ENCODE peak calls at places on chromosomes 11 and 22, in nine cellular contexts. H is A549, D is cardiac fibroblast, K is RWPE1, U is non-pigmented ciliary epithelial cell, S is activated T-cell treated with anti-CD3 and anti-CD28 coated beads for 24 hours, J is aorta, Y is IMR-90, T is hepatic stellate cell. O is an unnamed sample.

GRCh38 chr11:27211370-27212127 is 151.5 kb downstream of the CCDC34 start:
- DNase-seq in H (no peak), U (no peak), D (peak; percentile 25), K (no peak), Y (no peak), J (no peak), S (no peak), T (no peak), O (no peak)

GRCh38 chr11:43576834-43577521 is 103.6 kb upstream of the HSD17B12 start:
- DNase-seq in J (peak; percentile 55), U (no peak), D (peak; percentile 62), Y (peak; percentile 49), H (peak; percentile 66), S (no peak), T (no peak), K (peak; percentile 67), O (peak; percentile 32)

GRCh38 chr11:2092956-2093412 is 46.2 kb downstream of the IGF2 start:
- DNase-seq in D (peak; percentile 79), Y (peak; percentile 10), S (peak; percentile 27), K (peak; percentile 86), H (no peak), U (no peak), J (peak; percentile 76), T (peak; percentile 61), O (peak; percentile 88)

GRCh38 chr11:79414644-79415317 is 26.0 kb downstream of the TENM4 start:
- DNase-seq in J (peak; percentile 76), T (peak; percentile 53), U (no peak), S (no peak), Y (peak; percentile 81), K (peak; percentile 69), H (no peak), D (peak; percentile 75), O (peak; percentile 79)

GRCh38 chr11:47378011-47378835 is at the start of gene SPI1:
- DNase-seq in D (no peak), S (no peak), K (no peak), T (no peak), J (peak; percentile 91), Y (no peak), H (no peak), U (no peak), O (no peak)

GRCh38 chr11:68118753-68119448 is 2.3 kb downstream of the CHKA start:
- DNase-seq in S (no peak), D (no peak), K (no peak), Y (peak; percentile 38), T (no peak), H (no peak), U (no peak), J (no peak), O (no peak)

GRCh38 chr11:62677709-62678108 is 1.2 kb downstream of the UBXN1 start:
- DNase-seq in H (no peak), K (no peak), D (no peak), T (no peak), S (no peak), U (no peak), Y (no peak), J (no peak), O (no peak)

GRCh38 chr22:42720263-42721044 is at the start of gene A4GALT:
- DNase-seq in U (no peak), D (no peak), H (no peak), J (no peak), T (no peak), K (peak; percentile 13), Y (no peak), S (no peak), O (no peak)

GRCh38 chr22:11627436-11627797 is 3900.6 kb upstream of the OR11H1 start:
- DNase-seq in U (no peak), S (no peak), H (no peak), Y (no peak), T (no peak), J (no peak), D (no peak), K (no peak), O (no peak)

GRCh38 chr11:75820636-75821035 is 5.6 kb downstream of the UVRAG start:
- DNase-seq in D (peak; percentile 59), Y (peak; percentile 62), U (no peak), K (no peak), T (no peak), J (no peak), H (no peak), S (no peak), O (peak; percentile 70)

GRCh38 chr22:29139965-29140782 is 65.5 kb upstream of the EMID1 start:
- DNase-seq in K (no peak), Y (peak; percentile 58), T (no peak), U (no peak), S (no peak), H (no peak), D (peak; percentile 39), J (no peak), O (no peak)

GRCh38 chr22:30025187-30025586 is 55.1 kb upstream of the HORMAD2 start:
- DNase-seq in K (no peak), T (no peak), D (no peak), S (no peak), H (no peak), Y (no peak), U (no peak), J (no peak), O (no peak)

GRCh38 chr11:88363566-88364169 is 26.1 kb upstream of the CTSC start:
- DNase-seq in K (peak; percentile 25), D (peak; percentile 68), S (no peak), U (no peak), J (no peak), H (no peak), Y (peak; percentile 34), T (no peak), O (peak; percentile 75)

GRCh38 chr22:42919199-42919598 is 62.1 kb upstream of the ARFGAP3 start:
- DNase-seq in J (no peak), Y (no peak), S (no peak), U (no peak), H (peak; percentile 43), T (peak; percentile 43), D (peak; percentile 30), K (peak; percentile 24), O (no peak)

GRCh38 chr11:17395554-17395961 is 7.1 kb upstream of the KCNJ11 start:
- DNase-seq in T (no peak), H (no peak), Y (no peak), J (no peak), D (no peak), K (no peak), S (no peak), U (no peak), O (no peak)

GRCh38 chr22:23117275-23117674 is 24.5 kb downstream of the RSPH14 start:
- DNase-seq in Y (no peak), D (no peak), H (no peak), U (no peak), S (no peak), T (no peak), K (no peak), J (no peak), O (no peak)

GRCh38 chr22:23565942-23566715 is 14.0 kb downstream of the IGLL1 start:
- DNase-seq in H (no peak), S (no peak), Y (no peak), T (no peak), U (no peak), K (no peak), D (no peak), J (peak; percentile 52), O (no peak)

GRCh38 chr22:47622541-47622940 is 860.1 kb downstream of the TBC1D22A start:
- DNase-seq in S (no peak), Y (no peak), J (no peak), K (no peak), U (no peak), H (no peak), D (no peak), T (no peak), O (no peak)

GRCh38 chr11:119673389-119674336 is 55.3 kb downstream of the NECTIN1 start:
- DNase-seq in Y (no peak), H (no peak), J (no peak), T (no peak), U (no peak), D (no peak), S (no peak), K (no peak), O (no peak)

GRCh38 chr22:35882226-35883027 is 146.2 kb downstream of the RBFOX2 start:
- DNase-seq in S (no peak), T (no peak), U (no peak), K (no peak), D (no peak), Y (peak; percentile 41), J (no peak), H (no peak), O (no peak)

GRCh38 chr11:65021509-65021908 is 5.7 kb upstream of the SNX15 start:
- DNase-seq in U (no peak), T (no peak), Y (no peak), J (no peak), D (no peak), K (no peak), H (no peak), S (no peak), O (no peak)

GRCh38 chr22:27537481-27537891 is 264.1 kb downstream of the MN1 start:
- DNase-seq in H (no peak), K (no peak), U (no peak), S (no peak), T (no peak), J (no peak), Y (no peak), D (no peak), O (no peak)

GRCh38 chr11:36041988-36042606 is 98.2 kb downstream of the LDLRAD3 start:
- DNase-seq in H (no peak), U (no peak), K (no peak), Y (no peak), T (no peak), S (no peak), D (peak; percentile 47), J (no peak), O (peak; percentile 10)

O was measured in bronchial epithelial cell.